ENCODE peak calls at places on chromosomes 4 and X, in four cellular contexts. One of them, this sample, is unnamed.

GRCh38 chrX:129523076-129524055 is at the start of gene SMARCA1:
- DNase-seq in HepG2: peak
- DNase-seq in K562: no peak
- DNase-seq in WTC11: peak
- DNase-seq in this sample: no peak

GRCh38 chrX:39318497-39319343 is 517.5 kb downstream of the MID1IP1 start:
- DNase-seq in K562: no peak
- DNase-seq in WTC11: no peak
- DNase-seq in HepG2: no peak
- DNase-seq in this sample: no peak

GRCh38 chr4:120769227-120769626 is 153.3 kb downstream of the PRDM5 start:
- DNase-seq in K562: no peak
- DNase-seq in WTC11: no peak
- DNase-seq in HepG2: no peak
- DNase-seq in this sample: no peak

GRCh38 chr4:134777626-134778025 is 576.0 kb upstream of the PABPC4L start:
- DNase-seq in HepG2: no peak
- DNase-seq in WTC11: no peak
- DNase-seq in K562: no peak
- DNase-seq in this sample: no peak

GRCh38 chrX:154021131-154021611 is 1.5 kb upstream of the IRAK1 start:
- DNase-seq in K562: peak
- DNase-seq in HepG2: no peak
- DNase-seq in WTC11: no peak
- DNase-seq in this sample: no peak

GRCh38 chr4:183100827-183101226 is 1.8 kb downstream of the WWC2 start:
- DNase-seq in HepG2: peak
- DNase-seq in K562: peak
- DNase-seq in WTC11: no peak
- DNase-seq in this sample: no peak

GRCh38 chrX:150845091-150845490 is 53.4 kb downstream of the CD99L2 start:
- DNase-seq in K562: no peak
- DNase-seq in WTC11: no peak
- DNase-seq in HepG2: no peak
- DNase-seq in this sample: no peak

GRCh38 chrX:111052478-111052877 is 43.5 kb upstream of the PAK3 start:
- DNase-seq in WTC11: no peak
- DNase-seq in HepG2: no peak
- DNase-seq in K562: no peak
- DNase-seq in this sample: no peak

GRCh38 chr4:133839326-133839725 is 362.3 kb downstream of the PABPC4L start:
- DNase-seq in WTC11: no peak
- DNase-seq in HepG2: no peak
- DNase-seq in K562: no peak
- DNase-seq in this sample: no peak

GRCh38 chrX:139388234-139388633 is 142.3 kb upstream of the F9 start:
- DNase-seq in HepG2: no peak
- DNase-seq in WTC11: no peak
- DNase-seq in K562: peak
- DNase-seq in this sample: no peak

GRCh38 chr4:140163029-140163810 is 9.2 kb upstream of the MAML3 start:
- DNase-seq in K562: no peak
- DNase-seq in WTC11: no peak
- DNase-seq in HepG2: no peak
- DNase-seq in this sample: no peak

GRCh38 chrX:15644560-15644872 is 20.1 kb downstream of the CLTRN start:
- DNase-seq in HepG2: no peak
- DNase-seq in K562: no peak
- DNase-seq in WTC11: no peak
- DNase-seq in this sample: no peak

GRCh38 chr4:113350576-113350975 is 301.1 kb downstream of the ANK2 start:
- DNase-seq in K562: no peak
- DNase-seq in HepG2: no peak
- DNase-seq in WTC11: no peak
- DNase-seq in this sample: peak

GRCh38 chrX:133933316-133933715 is 52.1 kb downstream of the GPC3 start:
- DNase-seq in WTC11: no peak
- DNase-seq in K562: no peak
- DNase-seq in HepG2: no peak
- DNase-seq in this sample: no peak

GRCh38 chrX:20514358-20514757 is 247.6 kb upstream of the RPS6KA3 start:
- DNase-seq in HepG2: peak
- DNase-seq in K562: peak
- DNase-seq in WTC11: no peak
- DNase-seq in this sample: no peak

GRCh38 chr4:907691-908437 is 24.3 kb downstream of the GAK start:
- DNase-seq in HepG2: no peak
- DNase-seq in WTC11: no peak
- DNase-seq in K562: no peak
- DNase-seq in this sample: no peak

GRCh38 chr4:56424697-56425514 is 10.5 kb downstream of the PPAT start:
- DNase-seq in HepG2: no peak
- DNase-seq in K562: peak
- DNase-seq in WTC11: no peak
- DNase-seq in this sample: no peak

GRCh38 chr4:184306949-184307348 is 89.3 kb upstream of the ENPP6 start:
- DNase-seq in WTC11: no peak
- DNase-seq in HepG2: no peak
- DNase-seq in K562: no peak
- DNase-seq in this sample: no peak

GRCh38 chr4:78068481-78068880 is 11.4 kb downstream of the FRAS1 start:
- DNase-seq in WTC11: no peak
- DNase-seq in K562: no peak
- DNase-seq in HepG2: no peak
- DNase-seq in this sample: no peak

GRCh38 chr4:184750926-184751584 is 17.2 kb upstream of the CENPU start:
- DNase-seq in HepG2: no peak
- DNase-seq in K562: peak
- DNase-seq in WTC11: no peak
- DNase-seq in this sample: no peak

GRCh38 chr4:114519368-114519767 is 79.2 kb upstream of the UGT8 start:
- DNase-seq in K562: no peak
- DNase-seq in HepG2: no peak
- DNase-seq in WTC11: no peak
- DNase-seq in this sample: no peak

GRCh38 chr4:23237771-23238170 is 545.0 kb downstream of the GBA3 start:
- DNase-seq in HepG2: no peak
- DNase-seq in K562: no peak
- DNase-seq in WTC11: no peak
- DNase-seq in this sample: no peak

GRCh38 chrX:6026484-6026883 is 202.2 kb downstream of the NLGN4X start:
- DNase-seq in HepG2: no peak
- DNase-seq in K562: no peak
- DNase-seq in WTC11: no peak
- DNase-seq in this sample: no peak

GRCh38 chrX:11321986-11322385 is 28.8 kb downstream of the AMELX start:
- DNase-seq in WTC11: no peak
- DNase-seq in K562: no peak
- DNase-seq in HepG2: no peak
- DNase-seq in this sample: no peak
- TF ChIP-seq TCF7 in WTC11: no peak
- TF ChIP-seq TCF7 in K562: no peak
- TF ChIP-seq TCF7 in HepG2: no peak
- TF ChIP-seq TCF7 in this sample: no peak

GRCh38 chr4:47933798-47934197 is 19.4 kb upstream of the NFXL1 start:
- DNase-seq in WTC11: no peak
- DNase-seq in K562: peak
- DNase-seq in HepG2: peak
- DNase-seq in this sample: no peak
- TF ChIP-seq TCF7 in WTC11: no peak
- TF ChIP-seq TCF7 in K562: no peak
- TF ChIP-seq TCF7 in HepG2: no peak
- TF ChIP-seq TCF7 in this sample: no peak

GRCh38 chr4:2930135-2930805 is 32.9 kb downstream of the NOP14 start:
- DNase-seq in HepG2: peak
- DNase-seq in WTC11: no peak
- DNase-seq in K562: no peak
- DNase-seq in this sample: no peak
- TF ChIP-seq TCF7 in HepG2: no peak
- TF ChIP-seq TCF7 in WTC11: no peak
- TF ChIP-seq TCF7 in K562: no peak
- TF ChIP-seq TCF7 in this sample: no peak

GRCh38 chrX:47854474-47854873 is 17.8 kb downstream of the ZNF81 start:
- DNase-seq in HepG2: no peak
- DNase-seq in WTC11: peak
- DNase-seq in K562: peak
- DNase-seq in this sample: no peak
- TF ChIP-seq TCF7 in HepG2: no peak
- TF ChIP-seq TCF7 in WTC11: no peak
- TF ChIP-seq TCF7 in K562: no peak
- TF ChIP-seq TCF7 in this sample: no peak

GRCh38 chr4:123430031-123430430 is 33.4 kb downstream of the SPRY1 start:
- DNase-seq in WTC11: no peak
- DNase-seq in HepG2: no peak
- DNase-seq in K562: peak
- DNase-seq in this sample: no peak
- TF ChIP-seq TCF7 in WTC11: no peak
- TF ChIP-seq TCF7 in HepG2: no peak
- TF ChIP-seq TCF7 in K562: no peak
- TF ChIP-seq TCF7 in this sample: no peak

DNA sequence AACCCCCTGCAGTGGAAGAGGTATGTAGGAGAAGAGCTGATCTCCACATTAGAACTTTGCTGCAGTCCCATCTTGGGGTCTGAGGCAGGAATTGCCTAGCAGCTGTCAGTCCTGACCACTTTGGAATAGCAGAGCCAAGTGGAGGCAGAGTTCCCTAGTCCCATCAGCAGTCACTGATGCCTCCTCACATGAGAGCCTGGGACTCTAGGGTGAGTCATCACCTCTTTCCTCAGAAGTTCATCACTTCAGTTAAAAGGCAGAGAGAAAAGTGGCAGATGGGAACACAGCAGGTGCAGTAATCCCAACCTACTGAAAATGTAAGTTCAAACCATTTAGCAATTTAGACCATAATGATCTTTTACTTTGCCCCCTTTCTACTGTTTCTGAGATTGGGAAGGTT is 73.9 kb upstream of the MED14 start:
- DNase-seq in WTC11: no peak
- DNase-seq in K562: peak
- DNase-seq in HepG2: no peak
- DNase-seq in this sample: no peak
- TF ChIP-seq TCF7 in WTC11: no peak
- TF ChIP-seq TCF7 in K562: no peak
- TF ChIP-seq TCF7 in HepG2: no peak
- TF ChIP-seq TCF7 in this sample: no peak

GRCh38 chrX:148947399-148948025 is 447.1 kb downstream of the AFF2 start:
- DNase-seq in HepG2: no peak
- DNase-seq in WTC11: no peak
- DNase-seq in K562: no peak
- DNase-seq in this sample: no peak
- TF ChIP-seq TCF7 in HepG2: no peak
- TF ChIP-seq TCF7 in WTC11: no peak
- TF ChIP-seq TCF7 in K562: no peak
- TF ChIP-seq TCF7 in this sample: no peak